ENCODE peak calls at places on chromosomes 7 and 10, in seven cellular contexts. X is HepG2, D is GM12878, W is K562, S is HCT116, U is SK-N-SH, K is H1. B is an unnamed sample.

GRCh38 chr10:55233090-55233489 is 432.1 kb upstream of the PCDH15 start:
- DNase-seq in U (no peak), X (no peak), S (no peak), K (no peak), D (no peak), W (no peak), B (no peak)

GRCh38 chr10:19749185-19749729 is 67.0 kb upstream of the PLXDC2 start:
- DNase-seq in X (no peak), D (no peak), K (no peak), U (no peak), S (no peak), W (no peak), B (no peak)

GRCh38 chr10:78852856-78853255 is 215.9 kb upstream of the ZMIZ1 start:
- DNase-seq in X (no peak), W (peak; percentile 38), D (no peak), U (no peak), K (peak; percentile 68), S (peak; percentile 18), B (no peak)

GRCh38 chr10:125482108-125482507 is 200.9 kb downstream of the TEX36 start:
- DNase-seq in W (no peak), U (no peak), S (no peak), X (no peak), D (no peak), K (no peak), B (no peak)

GRCh38 chr10:75034131-75034512 is 77.3 kb upstream of the SAMD8 start:
- DNase-seq in W (no peak), U (no peak), K (no peak), S (no peak), X (no peak), D (no peak), B (no peak)

GRCh38 chr10:116296358-116296757 is 23.4 kb upstream of the GFRA1 start:
- DNase-seq in U (no peak), S (no peak), D (no peak), X (no peak), K (no peak), W (no peak), B (no peak)

GRCh38 chr7:103656221-103656620 is 210.2 kb upstream of the SLC26A5 start:
- DNase-seq in K (no peak), X (no peak), D (no peak), S (no peak), W (no peak), U (no peak), B (no peak)

GRCh38 chr7:7524121-7524520 is 11.6 kb downstream of the COL28A1 start:
- DNase-seq in K (no peak), D (no peak), X (no peak), S (no peak), W (no peak), U (no peak), B (no peak)

GRCh38 chr7:92691578-92691977 is 101.4 kb upstream of the FAM133B start:
- DNase-seq in X (peak; percentile 68), S (peak; percentile 52), K (no peak), D (peak; percentile 37), W (peak; percentile 43), U (peak; percentile 43), B (peak; percentile 33)

GRCh38 chr7:91836065-91836368 is 44.5 kb downstream of the MTERF1 start:
- DNase-seq in D (no peak), W (no peak), K (no peak), U (no peak), S (no peak), X (no peak), B (no peak)

GRCh38 chr10:125770844-125771243 is 4.8 kb downstream of the MMP21 start:
- DNase-seq in W (no peak), D (no peak), U (no peak), X (no peak), S (no peak), K (no peak), B (no peak)

GRCh38 chr7:150444674-150445365 is 5.6 kb upstream of the GIMAP8 start:
- DNase-seq in W (no peak), K (no peak), D (no peak), X (no peak), U (no peak), S (no peak), B (no peak)

DNA sequence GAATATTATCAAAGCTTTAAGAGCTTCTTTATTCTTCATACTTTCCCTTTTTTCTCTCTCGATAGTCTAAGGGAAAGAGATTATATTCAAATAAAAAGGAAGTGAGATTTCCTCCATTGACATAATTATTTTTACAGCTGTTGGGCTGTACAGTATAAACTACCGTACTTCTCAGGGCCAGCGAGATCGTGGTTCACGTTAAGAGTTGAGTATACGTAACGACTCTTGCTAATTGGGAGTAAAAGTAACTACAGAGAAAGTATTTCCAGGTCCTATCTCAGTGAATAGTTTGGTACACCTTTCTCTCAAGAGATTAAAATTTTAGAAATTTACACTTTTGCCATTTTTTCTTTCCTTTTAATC is 57.8 kb downstream of the INPP5F start:
- DNase-seq in W (no peak), D (no peak), X (no peak), K (no peak), U (no peak), S (no peak), B (no peak)
- H3K4me1 ChIP-seq in W (peaks cover 16% of the 10 kb centered on the region), D (peaks cover 14% of the 10 kb centered on the region), X (peaks cover 41% of the 10 kb centered on the region), K (peaks cover 4% of the 10 kb centered on the region), U (peaks cover 6% of the 10 kb centered on the region), S (no peaks in the 10 kb centered on the region), B (peaks cover 3% of the 10 kb centered on the region)

DNA sequence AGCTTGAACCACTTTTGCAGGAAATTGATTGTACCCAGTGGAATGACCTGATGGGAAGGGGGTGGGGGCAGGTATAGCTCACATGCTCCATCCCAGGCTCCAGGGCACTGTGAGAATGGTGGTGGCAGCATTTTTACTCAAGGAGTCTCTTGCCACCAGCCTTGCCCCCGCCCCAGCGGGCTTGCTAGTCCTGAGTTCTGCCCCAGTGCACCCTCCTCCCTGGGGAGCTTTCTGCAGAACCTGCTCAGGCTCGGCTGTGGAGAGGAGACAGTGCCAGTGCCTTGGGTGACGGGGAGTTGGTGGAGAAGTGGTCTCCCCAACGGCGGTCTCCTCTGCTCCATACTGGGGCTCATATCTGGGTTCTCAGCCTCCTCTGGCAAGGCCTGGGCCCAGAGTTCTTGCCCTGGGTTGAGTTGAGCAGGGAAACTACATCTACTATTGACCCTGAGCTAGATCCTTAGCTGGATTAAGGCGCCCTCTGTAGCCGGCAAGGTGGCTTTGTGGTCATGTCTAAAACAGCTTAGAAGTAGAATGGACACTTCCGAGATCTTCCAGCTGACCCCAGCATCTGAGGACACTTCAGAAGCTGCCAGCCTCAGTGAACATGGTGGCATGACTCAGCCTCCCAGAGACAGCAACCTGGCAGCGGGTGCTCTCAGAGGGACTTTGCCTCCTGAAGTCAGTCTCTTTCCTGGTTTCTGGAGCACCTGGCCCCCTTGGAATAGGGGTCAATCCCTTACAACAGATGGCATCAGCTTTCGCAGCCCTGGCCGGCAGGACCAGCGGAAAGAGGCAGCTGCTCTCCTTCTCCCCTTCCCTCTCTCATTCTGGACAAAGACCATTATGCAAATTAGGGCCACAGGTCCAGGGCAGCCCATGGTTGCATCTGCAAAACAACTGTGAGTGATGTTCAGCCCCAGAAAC is 363.4 kb upstream of the MKI67 start:
- DNase-seq in U (no peak), S (no peak), X (no peak), W (no peak), D (no peak), K (no peak), B (no peak)
- H3K9ac ChIP-seq in U (no peak overlapping the region), S (no peak overlapping the region), X (no peak overlapping the region), W (no peak overlapping the region), D (no peak overlapping the region), K (no peak overlapping the region), B (no peak overlapping the region)

DNA sequence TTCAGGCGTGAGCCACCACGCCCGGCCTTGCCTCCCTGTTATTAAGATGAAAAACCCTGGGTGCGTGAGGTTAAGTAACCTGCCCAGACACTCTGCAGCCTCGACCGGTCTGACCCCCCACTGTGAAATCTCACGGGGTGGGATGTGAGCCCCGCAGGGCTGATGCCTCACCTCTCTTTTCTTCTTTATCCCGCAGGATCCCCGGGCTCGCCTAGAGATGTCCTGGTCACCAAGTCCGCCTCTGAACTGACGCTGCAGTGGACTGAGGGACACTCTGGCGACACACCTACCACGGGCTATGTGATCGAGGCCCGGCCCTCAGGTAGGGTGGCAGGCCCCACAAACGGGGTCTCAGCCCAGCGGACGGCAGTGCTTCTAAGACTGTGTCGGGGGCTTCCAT is 461.1 kb upstream of the FOXK1 start:
- DNase-seq in D (no peak), S (no peak), X (no peak), U (no peak), K (no peak), W (no peak), B (no peak)
- TF ChIP-seq YY1 in D (no peak), S (no peak), X (no peak), U (no peak), K (no peak), W (no peak), B (no peak)

DNA sequence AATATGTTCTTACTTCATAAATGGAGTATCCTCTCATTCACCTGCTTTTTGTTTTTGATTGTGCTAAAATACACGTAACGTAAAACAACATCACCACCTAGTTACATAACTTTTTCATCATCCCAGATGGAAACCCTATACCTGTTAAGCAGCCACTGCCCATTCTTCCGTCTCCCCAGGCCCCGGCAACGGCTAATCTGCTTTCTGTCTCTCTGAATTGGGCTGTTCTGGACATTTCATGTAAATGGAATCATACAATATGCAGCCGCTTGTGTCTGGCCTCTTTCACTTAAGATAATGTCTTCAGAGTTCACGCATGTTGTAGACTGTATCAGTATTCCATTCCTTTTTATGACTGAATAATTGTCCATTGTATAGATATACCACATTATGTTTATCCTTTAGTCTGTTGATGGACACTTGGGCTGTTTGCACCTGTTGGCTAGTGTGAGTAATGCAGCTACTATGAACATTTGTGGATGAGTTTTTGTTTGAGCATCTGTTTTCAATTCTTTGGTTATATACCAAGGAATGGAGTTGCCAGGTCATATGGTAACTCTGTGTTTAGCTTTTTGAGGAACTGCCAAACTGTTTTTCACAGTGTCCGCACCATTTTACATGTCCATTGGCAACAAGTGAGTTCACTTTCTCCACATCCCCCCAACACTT is 14.1 kb upstream of the SUN1 start:
- DNase-seq in W (peak; percentile 42), K (no peak), X (peak; percentile 48), D (no peak), U (no peak), S (peak; percentile 36), B (no peak)
- H3K4me1 ChIP-seq in W (peaks cover 24% of the 10 kb centered on the region), K (no peaks in the 10 kb centered on the region), X (peaks cover 75% of the 10 kb centered on the region), D (peaks cover 19% of the 10 kb centered on the region), U (peaks cover 31% of the 10 kb centered on the region), S (peaks cover 16% of the 10 kb centered on the region), B (peaks cover 10% of the 10 kb centered on the region)